ENCODE peak calls at places on chromosomes 11 and 22, in nine cellular contexts. V is naive thymus-derived CD4-positive, alpha-beta T cell; U is adrenal gland; W is left ventricle myocardium inferior; N is AG04450; P is CD8-positive, alpha-beta memory T cell; B is aorta; O is stomach; I is brain microvascular endothelial cell. Z is an unnamed sample.

GRCh38 chr22:24482586-24482985 is 12.5 kb upstream of the UPB1 start:
- DNase-seq in V (no peak), U (no peak), W (no peak), N (no peak), P (no peak), B (no peak), O (no peak), I (no peak), Z (peak; percentile 53)

GRCh38 chr11:27757953-27758352 is 57.7 kb upstream of the BDNF start:
- DNase-seq in V (no peak), U (no peak), W (no peak), N (peak; percentile 3), P (no peak), B (peak; percentile 51), O (no peak), I (peak; percentile 62), Z (peak; percentile 86)

GRCh38 chr11:113124578-113124977 is 163.4 kb downstream of the NCAM1 start:
- DNase-seq in V (no peak), U (no peak), W (no peak), N (no peak), P (no peak), B (no peak), O (no peak), I (no peak), Z (no peak)

GRCh38 chr22:28873183-28873964 is 10.0 kb upstream of the ZNRF3 start:
- DNase-seq in V (no peak), U (no peak), W (no peak), N (no peak), P (no peak), B (no peak), O (no peak), I (no peak), Z (no peak)

GRCh38 chr11:24324211-24324610 is 172.6 kb upstream of the LUZP2 start:
- DNase-seq in V (no peak), U (no peak), W (no peak), N (no peak), P (no peak), B (no peak), O (no peak), I (peak; percentile 14), Z (no peak)

GRCh38 chr11:26048271-26048670 is 283.7 kb upstream of the ANO3 start:
- DNase-seq in V (no peak), U (no peak), W (no peak), N (no peak), P (no peak), B (no peak), O (no peak), I (no peak), Z (no peak)

GRCh38 chr11:63999349-64000025 is 13.2 kb downstream of the OTUB1 start:
- DNase-seq in V (peak; percentile 44), U (no peak), W (peak; percentile 53), N (no peak), P (peak; percentile 74), B (peak; percentile 74), O (peak; percentile 85), I (peak; percentile 33), Z (no peak)

GRCh38 chr11:63997104-63997700 is 11.0 kb downstream of the OTUB1 start:
- DNase-seq in V (no peak), U (no peak), W (no peak), N (no peak), P (no peak), B (no peak), O (no peak), I (no peak), Z (no peak)

GRCh38 chr11:134911514-134912180 is 499.6 kb upstream of the B3GAT1 start:
- DNase-seq in V (no peak), U (no peak), W (no peak), N (no peak), P (no peak), B (no peak), O (no peak), I (no peak), Z (no peak)

GRCh38 chr22:37119872-37120271 is 10.4 kb upstream of the TMPRSS6 start:
- DNase-seq in V (no peak), U (no peak), W (no peak), N (no peak), P (no peak), B (no peak), O (no peak), I (no peak), Z (no peak)

GRCh38 chr11:71096751-71097388 is 155.5 kb downstream of the SHANK2 start:
- DNase-seq in V (no peak), U (no peak), W (no peak), N (no peak), P (no peak), B (no peak), O (no peak), I (no peak), Z (no peak)

GRCh38 chr22:39242809-39243442 is 1.9 kb downstream of the PDGFB start:
- DNase-seq in V (peak; percentile 49), U (no peak), W (no peak), N (no peak), P (peak; percentile 69), B (no peak), O (peak; percentile 73), I (no peak), Z (no peak)

GRCh38 chr11:110182886-110183285 is 89.7 kb downstream of the ZC3H12C start:
- DNase-seq in V (no peak), U (no peak), W (no peak), N (no peak), P (no peak), B (no peak), O (no peak), I (no peak), Z (no peak)

GRCh38 chr11:129021295-129021694 is 78.6 kb upstream of the TP53AIP1 start:
- DNase-seq in V (no peak), U (no peak), W (no peak), N (no peak), P (no peak), B (no peak), O (no peak), I (no peak), Z (no peak)

GRCh38 chr11:60305906-60306619 is 21.0 kb upstream of the MS4A6E start:
- DNase-seq in V (no peak), U (no peak), W (no peak), N (no peak), P (no peak), B (no peak), O (no peak), I (peak; percentile 41), Z (peak; percentile 57)

GRCh38 chr11:3381794-3382193 is 2.8 kb upstream of the ZNF195 start:
- DNase-seq in V (no peak), U (no peak), W (no peak), N (no peak), P (no peak), B (no peak), O (no peak), I (no peak), Z (no peak)
- H3K4me3 ChIP-seq in V (no peak overlapping the region), U (no peak overlapping the region), W (no peak overlapping the region), N (no peak overlapping the region), P (no peak overlapping the region), B (no peak overlapping the region), O (no peak overlapping the region), I (no peak overlapping the region), Z (no peak overlapping the region)

GRCh38 chr11:125892994-125893393 is 5.5 kb downstream of the HYLS1 start:
- DNase-seq in V (no peak), U (no peak), W (no peak), N (no peak), P (no peak), B (no peak), O (no peak), I (no peak), Z (no peak)
- H3K27ac ChIP-seq in V (no peak overlapping the region), U (no peak overlapping the region), W (no peak overlapping the region), N (no peak overlapping the region), P (no peak overlapping the region), B (no peak overlapping the region), O (no peak overlapping the region), I (no peak overlapping the region), Z (no peak overlapping the region)

DNA sequence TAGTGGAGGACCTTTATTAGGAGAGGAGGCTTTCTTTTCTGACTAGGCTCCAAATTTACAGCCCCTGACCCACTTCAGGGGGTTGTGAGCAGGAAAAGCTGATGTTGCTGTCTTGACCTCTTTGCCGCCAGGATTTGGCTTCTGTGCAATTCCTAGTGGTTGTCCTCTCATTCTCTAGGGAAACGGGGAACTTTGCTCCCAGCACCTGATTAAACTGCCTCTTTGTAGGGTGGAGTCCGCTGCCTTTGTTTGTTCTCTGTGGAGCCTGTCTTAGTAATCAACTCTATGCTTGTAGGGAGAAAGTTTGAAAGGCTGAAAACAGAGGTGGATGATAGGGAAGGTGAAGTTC is 16.3 kb downstream of the CTNND1 start:
- DNase-seq in V (no peak), U (no peak), W (no peak), N (no peak), P (no peak), B (no peak), O (peak; percentile 65), I (peak; percentile 25), Z (no peak)
- H3K4me3 ChIP-seq in V (no peak overlapping the region), U (no peak overlapping the region), W (peak overlapping the region; percentile 54), N (peak overlapping the region; percentile 10), P (no peak overlapping the region), B (peak overlapping the region; percentile 43), O (peak overlapping the region; percentile 20), I (peak overlapping the region; percentile 29), Z (no peak overlapping the region)

GRCh38 chr22:48652796-48653195 is 1174.9 kb downstream of the BRD1 start:
- DNase-seq in V (no peak), U (no peak), W (no peak), N (no peak), P (no peak), B (no peak), O (no peak), I (no peak), Z (no peak)

GRCh38 chr22:48653306-48653705 is 1174.4 kb downstream of the BRD1 start:
- DNase-seq in V (no peak), U (no peak), W (no peak), N (no peak), P (no peak), B (no peak), O (no peak), I (no peak), Z (no peak)

GRCh38 chr22:48653929-48654328 is 1173.7 kb downstream of the BRD1 start:
- DNase-seq in V (no peak), U (no peak), W (no peak), N (no peak), P (no peak), B (no peak), O (no peak), I (no peak), Z (no peak)

GRCh38 chr22:48651981-48652538 is 1175.6 kb downstream of the BRD1 start:
- DNase-seq in V (no peak), U (no peak), W (no peak), N (no peak), P (no peak), B (no peak), O (no peak), I (no peak), Z (peak; percentile 30)

DNA sequence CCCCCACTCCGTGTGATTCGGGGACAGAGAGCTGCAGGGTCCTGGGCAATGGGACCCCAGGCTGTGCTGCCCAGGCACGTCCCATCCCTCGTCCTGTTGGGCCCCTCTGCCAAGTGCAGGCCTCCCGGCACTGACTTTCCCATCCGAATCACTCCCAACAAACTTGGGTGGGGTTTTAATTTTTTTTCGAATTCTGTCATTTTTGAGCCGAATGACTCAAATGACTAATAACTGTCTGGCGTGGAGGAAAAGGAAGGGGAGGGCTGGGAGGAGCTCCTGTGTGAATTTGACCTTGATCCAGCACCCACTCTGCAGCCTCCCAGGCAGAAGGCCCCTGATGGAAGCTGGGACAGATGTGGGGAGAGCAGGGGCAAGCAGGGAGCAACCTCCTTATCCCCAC is 1173.2 kb downstream of the BRD1 start:
- DNase-seq in V (no peak), U (no peak), W (no peak), N (no peak), P (no peak), B (no peak), O (no peak), I (no peak), Z (no peak)
- H3K27ac ChIP-seq in V (no peak overlapping the region), U (no peak overlapping the region), W (no peak overlapping the region), N (no peak overlapping the region), P (no peak overlapping the region), B (no peak overlapping the region), O (no peak overlapping the region), I (no peak overlapping the region), Z (peak overlapping the region; percentile 54)

Z was measured in SJSA1.